ENCODE peak calls at places on chromosomes 4 and X, in six cellular contexts. U is T follicular helper cell, V is NCI-H1092 treated with DMSO at 0.1 percent for 48 hours, H is MM.1S, N is HCT116, M is HS-5. J is an unnamed sample.

GRCh38 chrX:100404851-100405250 is 5.2 kb downstream of the PCDH19 start:
- DNase-seq in U (no peak), V (no peak), H (no peak), N (no peak), M (no peak), J (no peak)

GRCh38 chr4:119501740-119502139 is 126.9 kb downstream of the PDE5A start:
- DNase-seq in U (no peak), V (no peak), H (no peak), N (no peak), M (no peak), J (no peak)

GRCh38 chr4:101197350-101197749 is 150.0 kb downstream of the PPP3CA start:
- DNase-seq in U (no peak), V (no peak), H (no peak), N (no peak), M (no peak), J (no peak)

GRCh38 chr4:76659103-76659490 is 224.1 kb downstream of the SHROOM3 start:
- DNase-seq in U (no peak), V (no peak), H (no peak), N (no peak), M (no peak), J (no peak)

GRCh38 chrX:20463296-20464075 is 196.8 kb upstream of the RPS6KA3 start:
- DNase-seq in U (no peak), V (no peak), H (peak), N (no peak), M (no peak), J (no peak)

GRCh38 chr4:5460106-5460801 is 248.1 kb downstream of the EVC2 start:
- DNase-seq in U (peak), V (peak), H (peak), N (peak), M (no peak), J (no peak)

GRCh38 chr4:141124224-141124623 is 9.0 kb downstream of the RNF150 start:
- DNase-seq in U (no peak), V (no peak), H (no peak), N (no peak), M (no peak), J (no peak)

GRCh38 chr4:175470141-175470540 is 341.9 kb downstream of the GPM6A start:
- DNase-seq in U (no peak), V (no peak), H (no peak), N (no peak), M (peak), J (no peak)

J was measured in keratinocyte.